ENCODE peak calls at places on chromosome 11, in nine cellular contexts. One of them, this sample, is unnamed.

GRCh38 chr11:11450744-11451362 is 97.8 kb upstream of the CSNK2A3 start:
- DNase-seq in IMR-90: peak
- DNase-seq in RWPE1: peak
- DNase-seq in neural crest cell: no peak
- DNase-seq in GM23338: no peak
- DNase-seq in nephron progenitor cell: no peak
- DNase-seq in tibial nerve: no peak
- DNase-seq in body of pancreas: no peak
- DNase-seq in A673: peak
- DNase-seq in this sample: no peak

GRCh38 chr11:69752890-69753289 is 22.3 kb downstream of the FGF4 start:
- DNase-seq in IMR-90: no peak
- DNase-seq in RWPE1: no peak
- DNase-seq in neural crest cell: no peak
- DNase-seq in GM23338: no peak
- DNase-seq in nephron progenitor cell: no peak
- DNase-seq in tibial nerve: no peak
- DNase-seq in body of pancreas: no peak
- DNase-seq in A673: no peak
- DNase-seq in this sample: no peak

GRCh38 chr11:65316979-65317786 is 2.5 kb downstream of the CDC42EP2 start:
- DNase-seq in IMR-90: peak
- DNase-seq in RWPE1: peak
- DNase-seq in neural crest cell: no peak
- DNase-seq in GM23338: peak
- DNase-seq in nephron progenitor cell: peak
- DNase-seq in tibial nerve: peak
- DNase-seq in body of pancreas: peak
- DNase-seq in A673: peak
- DNase-seq in this sample: no peak

GRCh38 chr11:117992620-117993019 is 6.4 kb downstream of the IL10RA start:
- DNase-seq in IMR-90: no peak
- DNase-seq in RWPE1: no peak
- DNase-seq in neural crest cell: no peak
- DNase-seq in GM23338: no peak
- DNase-seq in nephron progenitor cell: no peak
- DNase-seq in tibial nerve: no peak
- DNase-seq in body of pancreas: no peak
- DNase-seq in A673: no peak
- DNase-seq in this sample: no peak

GRCh38 chr11:126007263-126007662 is 55.4 kb downstream of the CDON start:
- DNase-seq in IMR-90: peak
- DNase-seq in RWPE1: peak
- DNase-seq in neural crest cell: no peak
- DNase-seq in GM23338: no peak
- DNase-seq in nephron progenitor cell: no peak
- DNase-seq in tibial nerve: peak
- DNase-seq in body of pancreas: no peak
- DNase-seq in A673: no peak
- DNase-seq in this sample: no peak

GRCh38 chr11:134038897-134039470 is 29.9 kb upstream of the JAM3 start:
- DNase-seq in IMR-90: peak
- DNase-seq in RWPE1: no peak
- DNase-seq in neural crest cell: no peak
- DNase-seq in GM23338: no peak
- DNase-seq in nephron progenitor cell: no peak
- DNase-seq in tibial nerve: no peak
- DNase-seq in body of pancreas: no peak
- DNase-seq in A673: no peak
- DNase-seq in this sample: no peak

GRCh38 chr11:133905677-133906156 is 51.1 kb downstream of the IGSF9B start:
- DNase-seq in IMR-90: no peak
- DNase-seq in RWPE1: no peak
- DNase-seq in neural crest cell: no peak
- DNase-seq in GM23338: no peak
- DNase-seq in nephron progenitor cell: no peak
- DNase-seq in tibial nerve: no peak
- DNase-seq in body of pancreas: no peak
- DNase-seq in A673: no peak
- DNase-seq in this sample: no peak

GRCh38 chr11:68867067-68867466 is 25.4 kb upstream of the CPT1A start:
- DNase-seq in IMR-90: no peak
- DNase-seq in RWPE1: no peak
- DNase-seq in neural crest cell: no peak
- DNase-seq in GM23338: no peak
- DNase-seq in nephron progenitor cell: no peak
- DNase-seq in tibial nerve: no peak
- DNase-seq in body of pancreas: no peak
- DNase-seq in A673: no peak
- DNase-seq in this sample: no peak

GRCh38 chr11:100003985-100004384 is 683.1 kb upstream of the ARHGAP42 start:
- DNase-seq in IMR-90: no peak
- DNase-seq in RWPE1: no peak
- DNase-seq in neural crest cell: no peak
- DNase-seq in GM23338: no peak
- DNase-seq in nephron progenitor cell: no peak
- DNase-seq in tibial nerve: no peak
- DNase-seq in body of pancreas: no peak
- DNase-seq in A673: no peak
- DNase-seq in this sample: no peak

GRCh38 chr11:118998822-118999221 is 884 bp downstream of the CENATAC start:
- DNase-seq in IMR-90: peak
- DNase-seq in RWPE1: peak
- DNase-seq in neural crest cell: no peak
- DNase-seq in GM23338: peak
- DNase-seq in nephron progenitor cell: no peak
- DNase-seq in tibial nerve: no peak
- DNase-seq in body of pancreas: no peak
- DNase-seq in A673: peak
- DNase-seq in this sample: peak

GRCh38 chr11:6251120-6251733 is 8.4 kb upstream of the CCKBR start:
- DNase-seq in IMR-90: peak
- DNase-seq in RWPE1: peak
- DNase-seq in neural crest cell: peak
- DNase-seq in GM23338: peak
- DNase-seq in nephron progenitor cell: peak
- DNase-seq in tibial nerve: peak
- DNase-seq in body of pancreas: peak
- DNase-seq in A673: peak
- DNase-seq in this sample: peak

GRCh38 chr11:75627879-75628668 is 40.8 kb downstream of the MAP6 start:
- DNase-seq in IMR-90: peak
- DNase-seq in RWPE1: no peak
- DNase-seq in neural crest cell: no peak
- DNase-seq in GM23338: peak
- DNase-seq in nephron progenitor cell: no peak
- DNase-seq in tibial nerve: no peak
- DNase-seq in body of pancreas: no peak
- DNase-seq in A673: no peak
- DNase-seq in this sample: no peak

GRCh38 chr11:12694182-12694531 is 19.9 kb downstream of the TEAD1 start:
- DNase-seq in IMR-90: peak
- DNase-seq in RWPE1: no peak
- DNase-seq in neural crest cell: no peak
- DNase-seq in GM23338: peak
- DNase-seq in nephron progenitor cell: no peak
- DNase-seq in tibial nerve: no peak
- DNase-seq in body of pancreas: peak
- DNase-seq in A673: no peak
- DNase-seq in this sample: no peak

GRCh38 chr11:100682247-100682969 is 4.7 kb upstream of the ARHGAP42 start:
- DNase-seq in IMR-90: peak
- DNase-seq in RWPE1: peak
- DNase-seq in neural crest cell: no peak
- DNase-seq in GM23338: peak
- DNase-seq in nephron progenitor cell: no peak
- DNase-seq in tibial nerve: no peak
- DNase-seq in body of pancreas: no peak
- DNase-seq in A673: peak
- DNase-seq in this sample: no peak

GRCh38 chr11:133582731-133583130 is 50.4 kb upstream of the OPCML start:
- DNase-seq in IMR-90: no peak
- DNase-seq in RWPE1: no peak
- DNase-seq in neural crest cell: no peak
- DNase-seq in GM23338: no peak
- DNase-seq in nephron progenitor cell: no peak
- DNase-seq in tibial nerve: no peak
- DNase-seq in body of pancreas: no peak
- DNase-seq in A673: no peak
- DNase-seq in this sample: no peak

GRCh38 chr11:132351050-132351449 is 980.6 kb downstream of the NTM start:
- DNase-seq in IMR-90: no peak
- DNase-seq in RWPE1: no peak
- DNase-seq in neural crest cell: no peak
- DNase-seq in GM23338: no peak
- DNase-seq in nephron progenitor cell: no peak
- DNase-seq in tibial nerve: no peak
- DNase-seq in body of pancreas: no peak
- DNase-seq in A673: no peak
- DNase-seq in this sample: no peak

GRCh38 chr11:132343445-132343844 is 973.0 kb downstream of the NTM start:
- DNase-seq in IMR-90: no peak
- DNase-seq in RWPE1: no peak
- DNase-seq in neural crest cell: no peak
- DNase-seq in GM23338: no peak
- DNase-seq in nephron progenitor cell: no peak
- DNase-seq in tibial nerve: no peak
- DNase-seq in body of pancreas: no peak
- DNase-seq in A673: no peak
- DNase-seq in this sample: no peak

GRCh38 chr11:132346558-132347148 is 976.2 kb downstream of the NTM start:
- DNase-seq in IMR-90: no peak
- DNase-seq in RWPE1: no peak
- DNase-seq in neural crest cell: no peak
- DNase-seq in GM23338: no peak
- DNase-seq in nephron progenitor cell: no peak
- DNase-seq in tibial nerve: no peak
- DNase-seq in body of pancreas: no peak
- DNase-seq in A673: no peak
- DNase-seq in this sample: no peak

GRCh38 chr11:132349806-132350733 is 979.7 kb downstream of the NTM start:
- DNase-seq in IMR-90: peak
- DNase-seq in RWPE1: no peak
- DNase-seq in neural crest cell: no peak
- DNase-seq in GM23338: no peak
- DNase-seq in nephron progenitor cell: no peak
- DNase-seq in tibial nerve: no peak
- DNase-seq in body of pancreas: no peak
- DNase-seq in A673: no peak
- DNase-seq in this sample: no peak

GRCh38 chr11:132347156-132348090 is 977.0 kb downstream of the NTM start:
- DNase-seq in IMR-90: no peak
- DNase-seq in RWPE1: no peak
- DNase-seq in neural crest cell: no peak
- DNase-seq in GM23338: peak
- DNase-seq in nephron progenitor cell: no peak
- DNase-seq in tibial nerve: no peak
- DNase-seq in body of pancreas: no peak
- DNase-seq in A673: no peak
- DNase-seq in this sample: no peak
- TF ChIP-seq CTCF in IMR-90: no peak
- TF ChIP-seq CTCF in RWPE1: no peak
- TF ChIP-seq CTCF in neural crest cell: no peak
- TF ChIP-seq CTCF in GM23338: no peak
- TF ChIP-seq CTCF in nephron progenitor cell: no peak
- TF ChIP-seq CTCF in tibial nerve: no peak
- TF ChIP-seq CTCF in body of pancreas: no peak
- TF ChIP-seq CTCF in A673: no peak
- TF ChIP-seq CTCF in this sample: no peak

GRCh38 chr11:63931876-63932275 is 6.9 kb upstream of the NAA40 start:
- DNase-seq in IMR-90: no peak
- DNase-seq in RWPE1: no peak
- DNase-seq in neural crest cell: no peak
- DNase-seq in GM23338: no peak
- DNase-seq in nephron progenitor cell: no peak
- DNase-seq in tibial nerve: no peak
- DNase-seq in body of pancreas: no peak
- DNase-seq in A673: no peak
- DNase-seq in this sample: no peak
- TF ChIP-seq CTCF in IMR-90: no peak
- TF ChIP-seq CTCF in RWPE1: no peak
- TF ChIP-seq CTCF in neural crest cell: no peak
- TF ChIP-seq CTCF in GM23338: no peak
- TF ChIP-seq CTCF in nephron progenitor cell: no peak
- TF ChIP-seq CTCF in tibial nerve: no peak
- TF ChIP-seq CTCF in body of pancreas: no peak
- TF ChIP-seq CTCF in A673: no peak
- TF ChIP-seq CTCF in this sample: no peak

GRCh38 chr11:64304316-64305072 is 830 bp upstream of the ESRRA start:
- DNase-seq in IMR-90: peak
- DNase-seq in RWPE1: peak
- DNase-seq in neural crest cell: peak
- DNase-seq in GM23338: peak
- DNase-seq in nephron progenitor cell: peak
- DNase-seq in tibial nerve: peak
- DNase-seq in body of pancreas: peak
- DNase-seq in A673: peak
- DNase-seq in this sample: peak

GRCh38 chr11:64306563-64306875 is 1.2 kb downstream of the ESRRA start:
- DNase-seq in IMR-90: no peak
- DNase-seq in RWPE1: no peak
- DNase-seq in neural crest cell: no peak
- DNase-seq in GM23338: no peak
- DNase-seq in nephron progenitor cell: no peak
- DNase-seq in tibial nerve: no peak
- DNase-seq in body of pancreas: no peak
- DNase-seq in A673: no peak
- DNase-seq in this sample: no peak

GRCh38 chr11:64306876-64307622 is 1.7 kb downstream of the ESRRA start:
- DNase-seq in IMR-90: no peak
- DNase-seq in RWPE1: no peak
- DNase-seq in neural crest cell: no peak
- DNase-seq in GM23338: no peak
- DNase-seq in nephron progenitor cell: no peak
- DNase-seq in tibial nerve: no peak
- DNase-seq in body of pancreas: peak
- DNase-seq in A673: no peak
- DNase-seq in this sample: no peak

GRCh38 chr11:64305075-64305690 is at the start of gene ESRRA:
- DNase-seq in IMR-90: peak
- DNase-seq in RWPE1: peak
- DNase-seq in neural crest cell: peak
- DNase-seq in GM23338: peak
- DNase-seq in nephron progenitor cell: peak
- DNase-seq in tibial nerve: peak
- DNase-seq in body of pancreas: peak
- DNase-seq in A673: peak
- DNase-seq in this sample: peak

GRCh38 chr11:64305691-64306562 is 603 bp downstream of the ESRRA start:
- DNase-seq in IMR-90: peak
- DNase-seq in RWPE1: no peak
- DNase-seq in neural crest cell: peak
- DNase-seq in GM23338: peak
- DNase-seq in nephron progenitor cell: peak
- DNase-seq in tibial nerve: peak
- DNase-seq in body of pancreas: peak
- DNase-seq in A673: peak
- DNase-seq in this sample: peak
- TF ChIP-seq CTCF in IMR-90: peak
- TF ChIP-seq CTCF in RWPE1: peak
- TF ChIP-seq CTCF in neural crest cell: peak
- TF ChIP-seq CTCF in GM23338: peak
- TF ChIP-seq CTCF in nephron progenitor cell: peak
- TF ChIP-seq CTCF in tibial nerve: no peak
- TF ChIP-seq CTCF in body of pancreas: peak
- TF ChIP-seq CTCF in A673: peak
- TF ChIP-seq CTCF in this sample: no peak

GRCh38 chr11:72812968-72813739 is 1.1 kb upstream of the ATG16L2 start:
- DNase-seq in IMR-90: peak
- DNase-seq in RWPE1: peak
- DNase-seq in neural crest cell: peak
- DNase-seq in GM23338: peak
- DNase-seq in nephron progenitor cell: peak
- DNase-seq in tibial nerve: no peak
- DNase-seq in body of pancreas: peak
- DNase-seq in A673: peak
- DNase-seq in this sample: no peak
- TF ChIP-seq CTCF in IMR-90: peak
- TF ChIP-seq CTCF in RWPE1: peak
- TF ChIP-seq CTCF in neural crest cell: peak
- TF ChIP-seq CTCF in GM23338: peak
- TF ChIP-seq CTCF in nephron progenitor cell: peak
- TF ChIP-seq CTCF in tibial nerve: peak
- TF ChIP-seq CTCF in body of pancreas: peak
- TF ChIP-seq CTCF in A673: peak
- TF ChIP-seq CTCF in this sample: peak

This sample was measured in mesothelial cell of epicardium.